ENCODE peak calls at places on chromosomes 3 and 15, in four cellular contexts. A is fibroblast of villous mesenchyme, E is heart left ventricle, C is fibroblast of lung. P is an unnamed sample.

GRCh38 chr3:148833223-148833622 is 5.6 kb downstream of the CPB1 start:
- DNase-seq in A (no peak), E (no peak), C (peak; percentile 2), P (no peak)

GRCh38 chr3:112394008-112394616 is 61.2 kb downstream of the CD200 start:
- DNase-seq in A (peak; percentile 79), E (no peak), C (peak; percentile 31), P (no peak)

GRCh38 chr3:69821133-69821532 is 81.9 kb downstream of the MITF start:
- DNase-seq in A (no peak), E (no peak), C (peak; percentile 68), P (no peak)

GRCh38 chr15:83659011-83659811 is 5.3 kb downstream of the ADAMTSL3 start:
- DNase-seq in A (no peak), E (no peak), C (no peak), P (no peak)

GRCh38 chr3:128487813-128488635 is 5.0 kb downstream of the GATA2 start:
- DNase-seq in A (peak; percentile 93), E (peak; percentile 92), C (peak; percentile 91), P (peak; percentile 39)

GRCh38 chr3:70996082-70996481 is 587.4 kb downstream of the FOXP1 start:
- DNase-seq in A (no peak), E (no peak), C (no peak), P (no peak)

GRCh38 chr15:31489801-31490646 is 163.4 kb downstream of the KLF13 start:
- DNase-seq in A (peak; percentile 66), E (no peak), C (peak; percentile 47), P (peak; percentile 39)

GRCh38 chr3:46484911-46485696 is 12.7 kb upstream of the RTP3 start:
- DNase-seq in A (no peak), E (no peak), C (no peak), P (no peak)

GRCh38 chr15:78298983-78299301 is 467 bp downstream of the SKIC8 start:
- DNase-seq in A (peak; percentile 31), E (no peak), C (peak; percentile 38), P (no peak)

GRCh38 chr3:24235121-24235520 is 259.5 kb downstream of the THRB start:
- DNase-seq in A (no peak), E (no peak), C (peak; percentile 29), P (no peak)

GRCh38 chr3:186142556-186142955 is 33.7 kb upstream of the ETV5 start:
- DNase-seq in A (no peak), E (no peak), C (peak; percentile 49), P (no peak)

GRCh38 chr15:81357178-81357686 is 16.8 kb downstream of the TMC3 start:
- DNase-seq in A (no peak), E (no peak), C (no peak), P (no peak)

GRCh38 chr3:13452490-13453335 is 27.4 kb upstream of the HDAC11 start:
- DNase-seq in A (peak; percentile 54), E (no peak), C (peak; percentile 50), P (peak; percentile 29)

GRCh38 chr3:148710665-148711064 is 13.0 kb downstream of the AGTR1 start:
- DNase-seq in A (no peak), E (no peak), C (no peak), P (no peak)

GRCh38 chr3:177251756-177252155 is 54.5 kb upstream of the TBL1XR1 start:
- DNase-seq in A (no peak), E (no peak), C (no peak), P (no peak)

GRCh38 chr15:39191871-39192281 is 389.0 kb upstream of the THBS1 start:
- DNase-seq in A (peak; percentile 39), E (no peak), C (peak; percentile 77), P (no peak)

GRCh38 chr3:111981457-111981763 is 2.6 kb downstream of the ABHD10 start:
- DNase-seq in A (no peak), E (no peak), C (no peak), P (no peak)

GRCh38 chr15:24318981-24319380 is 356.6 kb upstream of the NPAP1 start:
- DNase-seq in A (no peak), E (no peak), C (no peak), P (no peak)

GRCh38 chr15:66369773-66370651 is 13.5 kb upstream of the TIPIN start:
- DNase-seq in A (peak; percentile 46), E (no peak), C (peak; percentile 9), P (no peak)

GRCh38 chr3:99859855-99860254 is 42.2 kb downstream of the CMSS1 start:
- DNase-seq in A (peak; percentile 97), E (no peak), C (peak; percentile 97), P (peak; percentile 56)

GRCh38 chr15:79593119-79593869 is 161.2 kb downstream of the MINAR1 start:
- DNase-seq in A (peak; percentile 11), E (no peak), C (peak; percentile 11), P (no peak)
- TF ChIP-seq CTCF in A (peak; percentile 26), E (no peak), C (peak; percentile 32), P (peak; percentile 25)

DNA sequence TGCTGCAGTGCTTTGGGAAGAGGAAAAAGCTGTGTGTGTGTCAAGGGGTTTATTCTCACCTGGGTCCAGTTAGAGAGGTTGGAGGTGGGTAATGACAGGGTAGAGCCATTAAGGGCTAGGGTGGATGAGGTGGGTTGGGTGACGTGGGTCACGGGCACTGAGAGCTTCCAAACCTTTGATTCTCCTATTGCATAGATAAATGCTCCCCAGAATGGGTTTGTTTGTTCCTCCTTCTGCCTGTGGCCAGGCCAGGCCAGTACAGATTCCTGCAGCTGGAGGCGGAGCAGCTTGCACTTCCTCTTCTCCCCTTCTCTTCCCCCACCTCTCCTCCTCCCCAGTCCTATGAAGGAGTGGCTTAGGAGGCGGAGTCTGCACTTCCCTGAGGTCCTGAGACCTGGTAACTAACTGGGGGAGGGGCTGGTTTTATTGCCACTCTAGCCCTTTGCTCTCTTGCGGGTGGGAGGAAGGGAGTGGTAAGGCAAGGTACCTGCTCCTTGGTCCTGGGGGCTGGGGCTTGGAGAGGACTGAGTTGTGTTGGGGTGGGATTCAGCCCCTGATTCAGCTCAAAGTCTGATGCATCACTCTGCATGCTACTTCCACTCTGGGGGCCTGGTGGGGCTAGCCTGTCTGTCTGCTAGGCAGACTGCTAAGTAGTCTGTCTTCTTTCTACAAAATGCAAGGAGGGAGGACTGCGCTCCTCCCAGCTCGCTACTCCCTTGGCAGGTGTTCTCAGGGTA is 3.5 kb downstream of the SPINT1 start:
- DNase-seq in A (peak; percentile 11), E (no peak), C (peak; percentile 36), P (no peak)
- TF ChIP-seq CTCF in A (no peak), E (no peak), C (no peak), P (no peak)

DNA sequence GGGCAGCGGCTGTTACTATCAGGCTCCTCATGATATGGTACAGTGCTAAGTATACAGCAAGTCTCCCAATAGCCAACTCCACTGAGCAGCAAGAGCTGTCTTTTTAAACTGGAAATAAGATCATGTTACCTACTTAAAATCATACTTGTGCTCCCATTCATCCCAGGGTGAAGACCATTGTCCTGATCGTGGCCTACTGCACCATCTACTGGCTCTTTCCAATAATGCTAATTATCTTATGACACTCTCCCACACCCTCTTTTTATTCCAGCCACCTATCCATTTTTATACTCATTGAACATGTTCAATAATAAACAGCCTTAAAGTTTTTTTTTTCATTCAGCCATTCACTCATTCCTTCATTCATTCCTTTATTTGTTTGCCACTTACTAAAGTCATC is 117.7 kb downstream of the GBE1 start:
- DNase-seq in A (peak; percentile 40), E (no peak), C (peak; percentile 32), P (peak; percentile 33)
- TF ChIP-seq CTCF in A (peak; percentile 45), E (no peak), C (peak; percentile 31), P (peak; percentile 44)

DNA sequence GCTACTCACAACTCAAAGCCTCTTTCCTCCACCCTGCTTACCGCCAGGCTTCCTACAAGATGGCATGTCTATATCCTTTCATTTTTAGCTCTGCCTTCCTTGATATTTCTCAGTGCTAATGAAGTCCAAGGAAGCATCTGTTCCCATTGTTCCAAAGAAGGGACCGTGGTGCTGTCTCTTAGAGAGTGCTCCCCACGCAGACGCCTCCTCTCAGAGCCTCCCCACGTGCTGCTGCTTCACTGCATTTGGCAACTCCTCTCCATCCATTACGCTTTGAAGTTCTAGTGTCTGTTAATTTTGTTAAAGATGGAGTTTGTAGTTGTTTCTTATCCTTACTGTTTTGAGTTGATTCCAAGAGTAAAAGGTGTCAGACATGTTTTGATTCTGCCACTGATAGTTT is 26.2 kb downstream of the GNB4 start:
- DNase-seq in A (no peak), E (no peak), C (no peak), P (no peak)
- TF ChIP-seq CTCF in A (no peak), E (no peak), C (no peak), P (no peak)

P was measured in astrocyte of the cerebellum.